ENCODE peak calls at places on chromosomes 13 and 19, in nine cellular contexts. T, P, V, M, X, W, Z, Q and O are unnamed samples.

GRCh38 chr13:112446347-112446861 is 70.2 kb downstream of the SPACA7 start:
- DNase-seq in V (no peak), X (no peak), T (no peak), Z (no peak), M (no peak), Q (no peak), P (no peak), W (no peak), O (no peak)

GRCh38 chr19:55461974-55462628 is 659 bp upstream of the ISOC2 start:
- DNase-seq in M (no peak), Q (peak), W (no peak), P (peak), T (no peak), X (peak), Z (peak), V (no peak), O (no peak)

GRCh38 chr13:76790519-76791289 is 95.5 kb downstream of the KCTD12 start:
- DNase-seq in W (no peak), Z (peak), Q (no peak), M (no peak), T (no peak), X (peak), P (peak), V (peak), O (no peak)

GRCh38 chr19:19420570-19421301 is 15.3 kb downstream of the GATAD2A start:
- DNase-seq in T (no peak), P (no peak), W (no peak), Q (no peak), M (peak), Z (no peak), X (no peak), V (peak), O (no peak)

GRCh38 chr13:35881360-35881759 is 249.8 kb downstream of the DCLK1 start:
- DNase-seq in M (no peak), Q (no peak), V (peak), T (no peak), P (peak), X (no peak), Z (peak), W (no peak), O (no peak)

GRCh38 chr13:44690376-44690775 is 114.2 kb upstream of the TSC22D1 start:
- DNase-seq in X (no peak), M (no peak), Q (no peak), W (no peak), P (no peak), T (no peak), Z (no peak), V (no peak), O (no peak)

GRCh38 chr13:100589178-100589725 is 663 bp upstream of the GGACT start:
- DNase-seq in Q (no peak), V (no peak), X (no peak), Z (no peak), P (no peak), W (no peak), M (no peak), T (no peak), O (no peak)

GRCh38 chr19:39195755-39196154 is 1.0 kb upstream of the NCCRP1 start:
- DNase-seq in V (no peak), Z (no peak), W (no peak), Q (peak), X (peak), T (no peak), M (no peak), P (no peak), O (no peak)

GRCh38 chr13:59534806-59535205 is 628.9 kb downstream of the DIAPH3 start:
- DNase-seq in Q (no peak), Z (no peak), P (no peak), M (no peak), X (no peak), W (no peak), V (no peak), T (no peak), O (no peak)

GRCh38 chr13:59533561-59534337 is 630.0 kb downstream of the DIAPH3 start:
- DNase-seq in P (peak), V (no peak), W (no peak), X (peak), T (no peak), M (no peak), Z (no peak), Q (no peak), O (no peak)

GRCh38 chr13:59527500-59527899 is 636.2 kb downstream of the DIAPH3 start:
- DNase-seq in P (no peak), X (no peak), Q (no peak), Z (no peak), T (no peak), W (no peak), M (no peak), V (no peak), O (no peak)

GRCh38 chr13:59532405-59532804 is 631.3 kb downstream of the DIAPH3 start:
- DNase-seq in Q (no peak), M (no peak), X (peak), T (no peak), V (no peak), Z (no peak), P (peak), W (no peak), O (no peak)

DNA sequence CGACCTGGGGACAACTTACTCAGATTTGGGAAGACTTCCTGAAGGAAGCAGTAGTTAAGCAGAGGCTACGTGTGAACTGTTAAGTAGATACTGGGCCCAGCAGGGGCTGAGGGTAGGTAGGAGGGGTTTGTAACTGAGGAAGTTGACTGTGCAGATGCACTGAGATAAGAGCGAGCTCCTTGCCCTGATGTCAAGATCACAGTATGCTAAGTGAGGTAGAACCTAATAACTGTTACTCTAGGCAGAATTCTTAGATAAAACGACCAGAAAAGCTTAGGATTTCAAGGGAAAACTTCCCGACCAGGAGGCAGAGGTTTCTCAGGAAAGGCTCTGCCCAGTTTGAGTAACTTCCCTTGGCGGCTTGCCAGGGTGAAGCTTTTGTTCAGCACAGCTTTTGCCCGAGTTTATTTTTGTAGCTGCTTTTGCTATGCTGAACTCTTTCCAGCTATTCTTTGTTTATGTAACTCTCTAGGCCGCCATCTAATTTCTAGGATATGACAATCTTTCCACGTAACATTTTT is 632.1 kb downstream of the DIAPH3 start:
- DNase-seq in Z (peak), T (no peak), P (peak), W (no peak), X (peak), Q (peak), M (no peak), V (peak), O (peak)
- H3K4me3 ChIP-seq in Z (no peak), T (no peak), P (no peak), W (no peak), X (no peak), Q (no peak), M (no peak), V (no peak), O (no peak)

GRCh38 chr19:35643255-35644205 is 2.0 kb downstream of the ETV2 start:
- DNase-seq in P (peak), X (peak), M (peak), T (peak), W (no peak), V (peak), Z (peak), Q (peak), O (peak)

GRCh38 chr19:35639863-35640262 is 1.7 kb upstream of the ETV2 start:
- DNase-seq in X (no peak), W (no peak), Z (no peak), T (no peak), M (no peak), Q (no peak), P (no peak), V (no peak), O (no peak)

GRCh38 chr19:35642798-35643254 is 1.3 kb downstream of the ETV2 start:
- DNase-seq in V (no peak), P (no peak), X (no peak), M (no peak), Z (no peak), W (no peak), T (no peak), Q (peak), O (no peak)

GRCh38 chr19:35642312-35642711 is 767 bp downstream of the ETV2 start:
- DNase-seq in V (no peak), W (no peak), T (no peak), Q (no peak), X (no peak), Z (no peak), P (no peak), M (no peak), O (no peak)

DNA sequence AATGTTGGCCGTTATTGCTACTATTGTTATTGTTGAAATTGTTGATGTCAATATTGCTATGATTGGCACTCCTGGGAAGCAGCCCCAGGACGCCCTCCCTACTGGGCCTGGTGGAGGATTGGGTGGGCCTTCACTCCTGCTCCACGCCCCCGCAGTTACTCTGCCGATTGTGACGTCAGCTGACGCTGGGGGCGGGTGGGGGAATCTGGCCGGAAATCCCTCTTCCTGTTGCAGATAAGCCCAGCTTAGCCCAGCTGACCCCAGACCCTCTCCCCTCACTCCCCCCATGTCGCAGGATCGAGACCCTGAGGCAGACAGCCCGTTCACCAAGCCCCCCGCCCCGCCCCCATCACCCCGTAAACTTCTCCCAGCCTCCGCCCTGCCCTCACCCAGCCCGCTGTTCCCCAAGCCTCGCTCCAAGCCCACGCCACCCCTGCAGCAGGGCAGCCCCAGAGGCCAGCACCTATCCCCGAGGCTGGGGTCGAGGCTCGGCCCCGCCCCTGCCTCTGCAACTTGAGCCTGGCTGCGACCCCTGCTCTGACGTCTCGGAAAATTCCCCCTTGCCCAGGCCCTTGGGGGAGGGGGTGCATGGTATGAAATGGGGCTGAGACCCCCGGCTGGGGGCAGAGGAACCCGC is at the start of gene ETV2:
- DNase-seq in V (no peak), W (no peak), M (no peak), T (no peak), P (peak), Q (no peak), Z (peak), X (no peak), O (no peak)
- H3K4me3 ChIP-seq in V (no peak), W (no peak), M (no peak), T (peak), P (peak), Q (no peak), Z (no peak), X (no peak), O (no peak)

DNA sequence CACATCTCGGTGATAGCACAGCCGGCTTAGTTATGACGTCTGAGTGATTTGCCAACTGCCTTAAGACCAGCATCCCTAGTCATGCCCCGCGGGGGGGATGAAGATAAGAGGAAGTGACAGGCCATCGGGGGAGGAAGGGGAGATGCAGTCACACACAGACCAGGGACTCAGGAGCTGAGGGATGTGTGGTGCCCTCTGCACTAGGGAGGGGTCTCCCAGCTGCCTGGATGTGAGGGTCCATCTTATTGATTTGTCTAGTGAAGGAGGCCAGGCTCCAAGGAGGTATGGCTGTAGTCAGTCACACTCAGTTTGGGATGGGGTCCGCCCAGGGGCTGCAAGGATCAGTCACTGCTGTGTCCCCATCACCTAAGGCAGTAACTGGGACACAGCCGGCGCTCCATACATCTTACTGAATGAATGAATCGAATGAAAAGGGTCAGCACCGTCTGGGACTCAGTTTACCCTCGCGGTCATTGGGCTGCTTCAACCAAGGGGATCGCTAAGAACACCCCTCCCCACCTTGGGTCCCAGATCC is 19.3 kb upstream of the ERCC1 start:
- DNase-seq in Z (peak), M (peak), V (peak), T (peak), W (no peak), Q (no peak), P (peak), X (peak), O (no peak)
- H3K4me3 ChIP-seq in Z (peak), M (peak), V (peak), T (peak), W (peak), Q (peak), P (peak), X (peak), O (peak)

GRCh38 chr19:53136432-53136831 is 3.7 kb upstream of the ZNF415 start:
- DNase-seq in Z (no peak), W (no peak), X (no peak), Q (no peak), T (no peak), M (no peak), V (no peak), P (no peak), O (no peak)

GRCh38 chr19:53131732-53132131 is 978 bp downstream of the ZNF415 start:
- DNase-seq in X (no peak), W (no peak), T (peak), Q (no peak), P (no peak), M (no peak), Z (no peak), V (no peak), O (no peak)

GRCh38 chr19:53131085-53131484 is 1.6 kb downstream of the ZNF415 start:
- DNase-seq in T (no peak), P (peak), M (no peak), X (no peak), V (no peak), Z (no peak), Q (no peak), W (no peak), O (no peak)

GRCh38 chr19:53130506-53130905 is 2.2 kb downstream of the ZNF415 start:
- DNase-seq in W (no peak), T (no peak), X (peak), Q (no peak), M (no peak), V (no peak), Z (no peak), P (peak), O (no peak)

GRCh38 chr19:53132231-53132991 is at the start of gene ZNF415:
- DNase-seq in V (peak), Q (peak), X (peak), W (peak), Z (peak), M (no peak), T (peak), P (peak), O (peak)
- H3K4me3 ChIP-seq in V (peak), Q (peak), X (peak), W (peak), Z (peak), M (peak), T (peak), P (peak), O (peak)

GRCh38 chr13:43107780-43108179 is 84.4 kb downstream of the DNAJC15 start:
- DNase-seq in W (no peak), P (peak), M (no peak), Z (no peak), X (no peak), V (peak), T (no peak), Q (no peak), O (peak)
- H3K4me3 ChIP-seq in W (no peak), P (no peak), M (no peak), Z (no peak), X (no peak), V (no peak), T (no peak), Q (no peak), O (no peak)

GRCh38 chr19:5691930-5692784 is 2.1 kb downstream of the RPL36 start:
- DNase-seq in M (no peak), Z (no peak), W (no peak), X (peak), T (no peak), V (no peak), P (no peak), Q (no peak), O (no peak)
- H3K4me3 ChIP-seq in M (no peak), Z (peak), W (peak), X (peak), T (peak), V (peak), P (peak), Q (peak), O (peak)

GRCh38 chr13:30111810-30112209 is 195.5 kb downstream of the KATNAL1 start:
- DNase-seq in M (no peak), T (peak), X (no peak), W (no peak), Q (no peak), V (no peak), Z (no peak), P (no peak), O (no peak)

GRCh38 chr13:30114586-30115256 is 192.6 kb downstream of the KATNAL1 start:
- DNase-seq in Z (peak), P (peak), T (peak), X (peak), V (peak), Q (peak), M (peak), W (no peak), O (no peak)

GRCh38 chr13:30113531-30113930 is 193.8 kb downstream of the KATNAL1 start:
- DNase-seq in Q (no peak), Z (no peak), V (no peak), W (no peak), P (no peak), M (no peak), X (no peak), T (no peak), O (no peak)

GRCh38 chr13:30113983-30114491 is 193.3 kb downstream of the KATNAL1 start:
- DNase-seq in Q (peak), V (peak), P (no peak), Z (no peak), X (no peak), T (peak), W (no peak), M (no peak), O (no peak)

DNA sequence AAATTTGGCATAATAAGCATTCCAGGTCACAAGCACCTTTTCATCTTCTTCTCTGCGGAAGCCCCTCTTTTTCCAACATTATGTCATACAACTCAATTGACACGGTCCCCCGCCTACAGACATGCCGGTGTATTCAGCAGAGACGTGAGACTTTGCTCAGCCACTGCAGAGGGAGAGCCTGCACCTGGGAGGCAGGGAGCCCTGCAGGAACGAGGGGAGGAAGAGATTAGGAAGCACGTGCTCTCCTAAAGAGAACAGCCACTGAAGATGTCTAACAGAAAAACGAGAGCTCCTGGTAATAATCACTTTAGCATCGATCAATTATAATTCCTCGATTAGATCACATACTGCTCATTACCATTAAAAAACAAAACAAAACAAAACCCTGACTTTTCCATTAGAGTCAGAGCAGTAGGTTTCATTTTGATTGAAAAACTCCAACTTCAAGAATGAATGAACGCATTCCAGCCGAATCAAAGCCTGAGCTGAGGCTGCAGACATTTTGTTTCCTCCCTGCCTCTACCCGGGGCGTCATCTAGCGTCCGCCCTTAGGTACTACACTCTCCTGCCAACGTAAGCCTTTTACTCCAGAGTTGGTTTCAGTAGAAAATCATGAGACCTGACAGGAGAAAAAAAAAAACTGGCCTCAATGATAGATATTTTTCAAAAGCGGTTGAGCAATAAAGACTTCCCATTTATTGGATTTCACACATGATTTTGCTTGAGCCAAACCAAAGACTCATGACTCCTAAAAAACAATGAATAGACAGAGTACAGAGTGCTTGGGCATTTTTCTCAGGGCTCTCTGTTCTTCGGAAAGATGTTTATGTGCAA is 194.5 kb downstream of the KATNAL1 start:
- DNase-seq in T (peak), P (peak), Q (peak), V (peak), X (peak), M (peak), Z (peak), W (peak), O (peak)
- H3K4me3 ChIP-seq in T (no peak), P (no peak), Q (no peak), V (peak), X (no peak), M (no peak), Z (no peak), W (no peak), O (peak)

DNA sequence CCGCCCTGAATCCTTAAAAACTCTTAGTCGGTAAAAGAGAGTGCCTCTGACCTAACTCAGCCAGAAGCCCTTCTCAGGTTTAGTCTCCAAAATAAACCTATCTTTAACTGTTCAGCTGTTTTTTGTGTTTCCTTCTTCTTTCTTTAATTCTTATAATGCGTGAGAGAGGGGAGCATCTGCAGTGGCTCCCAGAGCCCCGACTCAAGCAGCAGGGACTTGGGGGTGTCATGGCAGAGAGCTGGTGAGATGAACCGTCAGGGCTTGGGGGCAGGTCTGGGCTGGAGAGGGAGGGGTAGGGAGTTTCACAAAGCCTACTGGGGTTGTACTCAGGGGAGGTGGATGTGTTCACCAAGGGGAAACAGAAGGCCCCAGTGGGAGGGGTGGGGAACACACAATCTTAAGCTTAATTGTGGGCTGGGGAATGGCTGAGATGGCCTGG is 16.8 kb upstream of the SIGLEC6 start:
- DNase-seq in Q (no peak), P (no peak), M (no peak), X (no peak), V (no peak), W (no peak), T (no peak), Z (no peak), O (no peak)
- H3K4me3 ChIP-seq in Q (no peak), P (no peak), M (no peak), X (no peak), V (no peak), W (no peak), T (no peak), Z (no peak), O (no peak)